ENCODE peak calls at places on chromosome 14, in ten cellular contexts. A, C, G, O, T, Z, R, M, Y and I are unnamed samples.

GRCh38 chr14:57057803-57058202 is 210.9 kb downstream of the EXOC5 start:
- DNase-seq in C (no peak), A (no peak), Z (no peak), M (no peak), R (no peak), G (peak; percentile 75), Y (no peak), T (peak; percentile 54), O (no peak), I (peak; percentile 2)

GRCh38 chr14:37569729-37570128 is 25.3 kb downstream of the FOXA1 start:
- DNase-seq in M (no peak), G (no peak), T (no peak), R (no peak), A (no peak), Y (no peak), O (no peak), Z (no peak), C (no peak), I (no peak)

GRCh38 chr14:104253901-104254353 is 115.5 kb downstream of the KIF26A start:
- DNase-seq in A (no peak), G (peak; percentile 43), M (no peak), Y (no peak), Z (no peak), O (no peak), R (peak; percentile 6), C (no peak), T (no peak), I (no peak)

GRCh38 chr14:100851946-100852620 is 26.2 kb downstream of the MEG3 start:
- DNase-seq in R (no peak), Y (no peak), O (no peak), A (no peak), G (no peak), Z (peak; percentile 50), T (no peak), C (peak; percentile 31), M (no peak), I (no peak)

GRCh38 chr14:53002576-53002975 is 51.7 kb upstream of the FERMT2 start:
- DNase-seq in Z (no peak), M (peak; percentile 19), R (peak; percentile 54), C (peak; percentile 46), Y (no peak), G (no peak), O (no peak), A (peak; percentile 22), T (no peak), I (no peak)

GRCh38 chr14:72779679-72780078 is 114.2 kb downstream of the DPF3 start:
- DNase-seq in Z (no peak), T (no peak), M (no peak), R (no peak), O (no peak), C (no peak), A (no peak), Y (no peak), G (no peak), I (peak; percentile 46)

GRCh38 chr14:89807905-89808304 is 146.6 kb downstream of the EFCAB11 start:
- DNase-seq in A (no peak), Y (no peak), M (no peak), T (no peak), C (no peak), O (no peak), G (no peak), R (no peak), Z (no peak), I (no peak)

GRCh38 chr14:104284636-104285482 is 146.5 kb downstream of the KIF26A start:
- DNase-seq in M (no peak), Y (no peak), C (no peak), G (peak; percentile 46), O (no peak), R (peak; percentile 19), Z (peak; percentile 46), T (no peak), A (no peak), I (no peak)

GRCh38 chr14:88146881-88147649 is 142.1 kb downstream of the GPR65 start:
- DNase-seq in A (no peak), T (no peak), Z (no peak), R (no peak), O (no peak), M (no peak), Y (no peak), G (no peak), C (no peak), I (no peak)

GRCh38 chr14:88142990-88143389 is 138.1 kb downstream of the GPR65 start:
- DNase-seq in Z (no peak), C (no peak), T (no peak), M (no peak), Y (no peak), R (no peak), A (no peak), O (no peak), G (no peak), I (no peak)

GRCh38 chr14:88140874-88141273 is 135.9 kb downstream of the GPR65 start:
- DNase-seq in Z (no peak), Y (no peak), M (no peak), A (no peak), R (no peak), T (no peak), C (no peak), O (no peak), G (no peak), I (no peak)

DNA sequence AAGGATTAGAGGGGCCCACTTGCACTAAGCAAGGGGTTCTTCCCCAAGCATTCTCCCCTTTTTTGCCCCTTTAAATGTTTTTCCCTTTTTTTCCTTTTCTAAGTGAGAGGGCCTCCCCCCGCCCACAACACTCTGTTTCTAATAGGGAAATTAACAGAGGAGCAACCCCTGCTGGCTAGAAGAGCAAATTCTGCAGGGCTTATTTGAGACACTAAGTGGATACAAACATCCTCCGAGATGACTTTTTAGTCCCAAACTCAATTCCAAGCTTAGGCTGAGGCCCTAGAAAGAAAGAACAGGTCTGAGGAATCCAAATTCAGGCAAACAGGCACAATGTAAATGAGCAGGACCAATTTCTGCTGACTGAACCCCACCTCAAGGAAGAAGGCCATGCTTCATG is 138.9 kb downstream of the GPR65 start:
- DNase-seq in Y (no peak), T (no peak), R (no peak), Z (no peak), G (no peak), O (no peak), M (no peak), A (no peak), C (peak; percentile 7), I (no peak)
- TF ChIP-seq CTCF in Y (no peak), T (no peak), R (no peak), Z (no peak), G (no peak), O (no peak), M (no peak), A (no peak), C (peak; percentile 9), I (no peak)

DNA sequence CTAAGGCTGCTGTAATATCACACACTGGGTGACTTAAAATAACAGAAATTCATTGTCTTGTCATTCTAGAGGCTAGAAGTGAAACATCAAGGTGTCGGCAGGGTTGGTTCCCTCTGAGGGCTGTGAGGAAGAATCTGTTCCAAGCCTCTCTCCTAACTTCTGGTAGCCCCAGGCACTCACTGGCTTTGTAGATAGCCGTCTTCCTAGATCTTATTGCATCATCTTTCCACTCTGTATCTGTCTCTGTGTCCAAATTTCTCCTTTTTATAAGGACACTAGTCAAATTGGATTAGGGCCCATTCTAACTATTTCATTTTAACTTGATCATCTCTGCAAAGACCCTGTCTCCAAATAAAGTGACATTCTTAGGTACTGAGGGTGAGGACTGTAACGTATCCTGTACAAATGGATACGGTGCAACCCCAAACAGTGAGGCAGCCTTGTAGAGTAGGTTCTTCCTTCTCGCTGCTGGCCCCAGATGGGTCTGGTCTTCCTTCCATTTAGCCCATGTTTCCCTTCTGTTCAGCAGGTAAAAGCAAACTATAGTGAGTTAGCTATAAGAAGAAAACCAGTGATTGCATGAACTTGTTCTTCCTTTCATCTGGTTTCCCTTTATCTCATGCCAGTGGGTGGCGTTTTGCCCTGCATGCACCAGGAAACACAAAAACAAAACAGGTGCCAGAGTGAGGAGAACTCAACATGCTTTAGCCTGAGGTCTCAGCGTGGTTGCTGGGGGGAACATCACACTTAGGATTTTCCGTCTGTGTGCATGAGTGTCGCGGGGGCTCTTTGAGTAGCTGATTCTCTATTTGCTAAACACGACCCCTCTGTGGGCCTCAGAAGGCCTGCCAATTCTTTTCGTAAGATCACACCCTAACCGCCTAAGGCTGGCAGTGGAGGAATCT is 19.5 kb downstream of the TTC9 start:
- DNase-seq in Z (no peak), M (no peak), T (peak; percentile 27), A (no peak), Y (no peak), C (no peak), R (no peak), O (no peak), G (no peak), I (peak; percentile 36)
- H3K4me3 ChIP-seq in Z (no peak overlapping the region), M (no peak overlapping the region), T (no peak overlapping the region), A (no peak overlapping the region), Y (no peak overlapping the region), C (no peak overlapping the region), R (no peak overlapping the region), O (no peak overlapping the region), G (no peak overlapping the region), I (no peak overlapping the region)

GRCh38 chr14:93280743-93281142 is 52.1 kb downstream of the BTBD7 start:
- DNase-seq in R (no peak), T (no peak), C (no peak), G (no peak), M (no peak), Y (no peak), Z (no peak), O (no peak), A (no peak), I (no peak)
- TF ChIP-seq CTCF in R (no peak), T (no peak), C (no peak), G (no peak), M (no peak), Y (no peak), Z (no peak), O (no peak), A (no peak), I (no peak)

GRCh38 chr14:91244501-91244901 is at the start of gene GPR68:
- DNase-seq in M (peak; percentile 73), A (peak; percentile 56), R (peak; percentile 57), T (no peak), C (no peak), Z (peak; percentile 66), G (no peak), O (no peak), Y (peak; percentile 60), I (peak; percentile 35)

GRCh38 chr14:91242635-91243034 is 1.9 kb downstream of the GPR68 start:
- DNase-seq in A (no peak), G (no peak), C (no peak), M (no peak), Z (no peak), T (no peak), R (no peak), Y (no peak), O (no peak), I (no peak)

GRCh38 chr14:91245029-91245428 is 525 bp upstream of the GPR68 start:
- DNase-seq in T (no peak), C (no peak), G (no peak), Y (no peak), M (no peak), A (no peak), O (no peak), R (no peak), Z (no peak), I (no peak)

GRCh38 chr14:91243098-91243483 is 1.4 kb downstream of the GPR68 start:
- DNase-seq in M (no peak), Y (no peak), Z (no peak), R (no peak), C (no peak), G (no peak), O (no peak), T (no peak), A (no peak), I (no peak)

DNA sequence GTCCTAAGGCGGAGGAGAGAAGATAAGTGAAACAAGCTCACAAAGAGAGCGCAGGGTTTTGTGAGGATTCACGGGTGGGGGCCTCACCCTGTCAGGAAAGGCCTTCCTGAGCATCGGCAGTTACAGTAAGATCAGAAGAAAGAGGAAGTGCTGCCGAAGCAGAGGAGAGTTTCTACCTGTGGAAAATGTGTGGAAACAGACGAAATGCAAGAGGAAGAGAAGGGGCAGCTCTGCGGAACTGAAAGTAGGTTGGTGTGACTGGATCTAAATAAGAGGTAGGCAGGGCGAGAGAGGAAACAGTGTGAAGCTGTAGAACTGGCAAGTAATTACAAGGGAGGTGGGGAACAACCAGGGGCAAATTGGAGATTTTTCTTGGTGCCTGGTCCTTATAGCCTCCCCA is 2.7 kb downstream of the GPR68 start:
- DNase-seq in O (no peak), Y (no peak), G (no peak), C (no peak), R (no peak), Z (no peak), T (no peak), M (no peak), A (no peak), I (no peak)
- H3K4me3 ChIP-seq in O (no peak overlapping the region), Y (no peak overlapping the region), G (no peak overlapping the region), C (no peak overlapping the region), R (no peak overlapping the region), Z (no peak overlapping the region), T (no peak overlapping the region), M (no peak overlapping the region), A (no peak overlapping the region), I (no peak overlapping the region)